ENCODE peak calls at places on chromosomes 3 and 15, in four cellular contexts. D is neuronal stem cell, P is H1, S is H9. V is an unnamed sample.

GRCh38 chr3:66398228-66399025 is 102.4 kb downstream of the LRIG1 start:
- DNase-seq in D (no peak), P (no peak), S (no peak), V (no peak)

GRCh38 chr3:2558828-2559227 is 460.2 kb downstream of the CNTN4 start:
- DNase-seq in D (no peak), P (no peak), S (no peak), V (no peak)

GRCh38 chr3:105353485-105354161 is 13.1 kb upstream of the ALCAM start:
- DNase-seq in D (no peak), P (no peak), S (peak; percentile 63), V (peak; percentile 48)

GRCh38 chr3:78516937-78517336 is 1250.9 kb downstream of the ROBO1 start:
- DNase-seq in D (no peak), P (no peak), S (no peak), V (no peak)

GRCh38 chr3:31010491-31010890 is 116.0 kb upstream of the GADL1 start:
- DNase-seq in D (no peak), P (no peak), S (no peak), V (peak; percentile 17)

GRCh38 chr3:39146611-39147373 is 6.6 kb downstream of the CSRNP1 start:
- DNase-seq in D (no peak), P (no peak), S (peak; percentile 37), V (peak; percentile 99)

GRCh38 chr3:72536206-72536887 is 311.9 kb downstream of the SHQ1 start:
- DNase-seq in D (no peak), P (no peak), S (no peak), V (no peak)

GRCh38 chr3:153161714-153162512 is at the start of gene RAP2B:
- DNase-seq in D (peak; percentile 96), P (peak; percentile 88), S (peak; percentile 97), V (peak; percentile 96)

GRCh38 chr3:110027446-110027845 is 690.1 kb upstream of the DPPA4 start:
- DNase-seq in D (no peak), P (no peak), S (no peak), V (peak; percentile 59)

GRCh38 chr3:20406621-20407020 is 220.6 kb upstream of the SGO1 start:
- DNase-seq in D (no peak), P (no peak), S (no peak), V (no peak)

GRCh38 chr3:187978433-187979011 is 175.4 kb upstream of the LPP start:
- DNase-seq in D (no peak), P (no peak), S (no peak), V (peak; percentile 50)

GRCh38 chr3:157363393-157363792 is 73.3 kb upstream of the PTX3 start:
- DNase-seq in D (no peak), P (no peak), S (no peak), V (no peak)
- H2BK120ac ChIP-seq in D (no peak overlapping the region), P (no peak overlapping the region), S (no peak overlapping the region), V (no peak overlapping the region)

DNA sequence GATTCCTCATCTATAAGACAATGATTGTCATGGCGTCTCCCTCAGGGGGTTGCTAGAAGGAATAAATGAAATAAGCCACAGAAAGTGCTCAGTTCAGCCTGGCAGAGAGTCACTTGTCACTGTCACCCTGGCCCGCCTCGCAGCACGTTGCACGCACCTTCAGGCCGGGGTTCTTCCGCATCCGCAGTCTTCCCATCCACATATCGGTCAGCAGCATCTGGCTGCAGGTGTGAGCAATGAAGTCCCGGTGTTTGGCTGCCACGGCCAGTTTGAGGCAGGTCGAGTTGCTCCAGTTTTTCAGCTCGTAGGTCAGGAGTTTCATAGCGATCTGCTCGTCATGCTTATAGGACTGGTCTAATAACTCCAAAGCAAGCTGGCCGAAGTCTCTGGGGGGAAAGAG is 48.5 kb upstream of the MTMR10 start:
- DNase-seq in D (no peak), P (no peak), S (no peak), V (no peak)
- H2BK120ac ChIP-seq in D (no peak overlapping the region), P (no peak overlapping the region), S (no peak overlapping the region), V (no peak overlapping the region)

GRCh38 chr3:49171775-49172500 is 540 bp downstream of the KLHDC8B start:
- DNase-seq in D (no peak), P (no peak), S (no peak), V (peak; percentile 5)
- H2BK120ac ChIP-seq in D (no peak overlapping the region), P (no peak overlapping the region), S (no peak overlapping the region), V (peak overlapping the region; percentile 27)

GRCh38 chr3:24726423-24726822 is 231.8 kb upstream of the THRB start:
- DNase-seq in D (no peak), P (no peak), S (no peak), V (no peak)
- H2BK120ac ChIP-seq in D (no peak overlapping the region), P (no peak overlapping the region), S (no peak overlapping the region), V (no peak overlapping the region)

DNA sequence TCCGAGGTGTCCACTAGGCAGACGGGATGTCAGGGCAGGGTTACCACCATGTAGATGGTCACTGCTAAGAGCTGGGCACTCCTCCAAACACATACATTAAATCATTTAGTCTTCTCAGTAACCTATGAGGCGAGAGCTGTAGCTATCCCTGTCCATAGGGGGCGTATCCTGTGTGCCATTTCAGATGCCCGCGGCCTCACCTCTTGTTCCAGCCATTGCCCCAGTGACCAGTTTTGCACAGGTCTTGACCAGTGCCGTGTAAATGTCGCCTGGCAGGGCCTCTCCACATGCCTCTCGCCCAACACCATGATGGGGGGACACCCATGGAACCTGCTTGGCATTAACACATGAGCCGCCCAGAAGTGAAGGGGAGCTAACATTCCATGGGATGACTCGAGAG is 20.8 kb upstream of the SRP14 start:
- DNase-seq in D (no peak), P (no peak), S (no peak), V (no peak)
- H2BK120ac ChIP-seq in D (no peak overlapping the region), P (no peak overlapping the region), S (no peak overlapping the region), V (no peak overlapping the region)

GRCh38 chr3:150248116-150248864 is 159.8 kb upstream of the TSC22D2 start:
- DNase-seq in D (no peak), P (no peak), S (no peak), V (peak; percentile 88)
- H2BK120ac ChIP-seq in D (no peak overlapping the region), P (no peak overlapping the region), S (no peak overlapping the region), V (no peak overlapping the region)

GRCh38 chr3:129608936-129609590 is 2.6 kb upstream of the PLXND1 start:
- DNase-seq in D (no peak), P (no peak), S (no peak), V (no peak)

GRCh38 chr3:129610276-129610675 is 3.8 kb upstream of the PLXND1 start:
- DNase-seq in D (no peak), P (no peak), S (no peak), V (no peak)

GRCh38 chr3:129608087-129608935 is 1.8 kb upstream of the PLXND1 start:
- DNase-seq in D (no peak), P (no peak), S (peak; percentile 80), V (peak; percentile 71)

GRCh38 chr3:129611446-129611800 is 4.9 kb upstream of the PLXND1 start:
- DNase-seq in D (no peak), P (no peak), S (no peak), V (no peak)

GRCh38 chr3:129609591-129610169 is 3.2 kb upstream of the PLXND1 start:
- DNase-seq in D (no peak), P (no peak), S (no peak), V (no peak)
- H2BK120ac ChIP-seq in D (no peak overlapping the region), P (no peak overlapping the region), S (no peak overlapping the region), V (peak overlapping the region; percentile 85)

DNA sequence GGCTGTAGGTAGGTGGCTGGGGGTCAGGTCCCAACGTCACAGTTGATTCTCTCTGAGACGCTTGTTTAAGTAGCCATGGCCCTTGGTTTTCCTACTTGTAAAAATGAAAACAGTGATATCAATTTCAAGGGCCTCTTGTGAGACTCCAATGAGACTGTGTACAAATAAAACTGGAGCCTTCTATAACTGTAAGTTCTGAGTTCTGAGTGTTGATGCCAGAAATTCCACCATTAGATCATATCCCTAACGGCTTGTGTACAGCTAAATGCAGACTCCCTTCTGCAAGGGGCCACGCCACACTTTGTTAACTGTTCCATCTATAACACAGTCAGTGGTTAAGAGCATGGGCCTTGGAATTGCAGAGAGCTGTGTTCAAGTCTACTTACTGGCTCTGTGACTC is 267.3 kb downstream of the TLE3 start:
- DNase-seq in D (no peak), P (no peak), S (no peak), V (no peak)
- H2BK120ac ChIP-seq in D (no peak overlapping the region), P (no peak overlapping the region), S (no peak overlapping the region), V (no peak overlapping the region)

GRCh38 chr3:126466886-126467610 is 8.6 kb downstream of the ZXDC start:
- DNase-seq in D (no peak), P (no peak), S (no peak), V (no peak)

GRCh38 chr3:126467611-126467955 is 8.1 kb downstream of the ZXDC start:
- DNase-seq in D (no peak), P (no peak), S (no peak), V (no peak)

GRCh38 chr3:126468028-126468891 is 7.4 kb downstream of the ZXDC start:
- DNase-seq in D (no peak), P (no peak), S (no peak), V (peak; percentile 26)

GRCh38 chr3:126472277-126473006 is 3.2 kb downstream of the ZXDC start:
- DNase-seq in D (no peak), P (no peak), S (no peak), V (peak; percentile 94)

DNA sequence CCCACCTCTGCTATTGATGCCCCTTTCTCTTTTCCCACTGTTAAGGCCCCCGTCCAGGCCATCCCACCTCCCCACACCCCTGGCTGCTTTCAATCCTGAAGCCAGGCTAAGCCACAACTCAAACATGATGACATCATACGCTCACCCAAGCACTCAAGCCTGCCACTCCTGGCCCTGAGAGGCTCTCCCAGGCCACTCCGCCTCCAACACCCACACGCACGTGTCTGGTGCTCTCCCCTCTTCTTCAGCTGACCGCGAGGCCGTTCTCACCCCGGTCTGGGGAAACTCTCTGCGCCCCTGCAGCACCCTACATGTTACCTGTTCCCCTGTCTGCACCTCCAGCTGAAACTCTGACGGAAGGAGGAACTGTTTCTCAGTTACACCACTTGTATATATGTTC is 6.2 kb downstream of the ZXDC start:
- DNase-seq in D (no peak), P (no peak), S (no peak), V (no peak)
- H2BK120ac ChIP-seq in D (peak overlapping the region; percentile 22), P (no peak overlapping the region), S (no peak overlapping the region), V (no peak overlapping the region)

GRCh38 chr3:152160350-152161011 is 108.2 kb upstream of the MBNL1 start:
- DNase-seq in D (no peak), P (no peak), S (no peak), V (no peak)

GRCh38 chr3:152157337-152157736 is 111.4 kb upstream of the MBNL1 start:
- DNase-seq in D (no peak), P (no peak), S (no peak), V (no peak)

GRCh38 chr3:152156880-152157279 is 111.8 kb upstream of the MBNL1 start:
- DNase-seq in D (no peak), P (no peak), S (no peak), V (no peak)

GRCh38 chr3:152155654-152156053 is 113.1 kb upstream of the MBNL1 start:
- DNase-seq in D (no peak), P (no peak), S (no peak), V (no peak)

GRCh38 chr3:152159328-152159727 is 109.4 kb upstream of the MBNL1 start:
- DNase-seq in D (no peak), P (no peak), S (no peak), V (peak; percentile 56)
- H2BK120ac ChIP-seq in D (no peak overlapping the region), P (no peak overlapping the region), S (no peak overlapping the region), V (no peak overlapping the region)

V was measured in mesenchymal stem cell.